ENCODE peak calls at places on chromosomes 7 and 10, in eight cellular contexts. X is hippocampal formation; B is upper lobe of right lung; H is HFFc6; V is GM04503; D is GM03348; Z is NCI-H2081; A is activated CD8-positive, alpha-beta memory T cell treated with anti-CD3 and anti-CD28 coated beads for 4 hours. O is an unnamed sample.

GRCh38 chr10:110502851-110503301 is 5.2 kb downstream of the DUSP5 start:
- DNase-seq in Z (peak), A (no peak), B (no peak), V (no peak), H (peak), X (peak), D (peak), O (no peak)

GRCh38 chr10:71521504-71522290 is 125.0 kb downstream of the CDH23 start:
- DNase-seq in V (no peak), H (no peak), D (no peak), X (no peak), B (no peak), Z (no peak), A (no peak), O (no peak)

GRCh38 chr7:135976312-135977019 is 693 bp downstream of the MTPN start:
- DNase-seq in D (no peak), H (no peak), A (no peak), Z (peak), V (no peak), X (no peak), B (no peak), O (peak)

GRCh38 chr10:49080071-49080470 is 35.3 kb downstream of the VSTM4 start:
- DNase-seq in B (peak), H (no peak), X (no peak), Z (no peak), A (no peak), D (no peak), V (no peak), O (no peak)

GRCh38 chr10:112265745-112266144 is 17.5 kb upstream of the TECTB start:
- DNase-seq in B (no peak), V (no peak), H (no peak), X (no peak), A (no peak), D (no peak), Z (no peak), O (no peak)

GRCh38 chr7:157520249-157520648 is 183.4 kb downstream of the DNAJB6 start:
- DNase-seq in Z (no peak), D (no peak), B (peak), V (no peak), A (no peak), H (no peak), X (no peak), O (no peak)

GRCh38 chr7:3238525-3239210 is 62.4 kb upstream of the SDK1 start:
- DNase-seq in A (no peak), H (no peak), B (no peak), Z (no peak), D (no peak), V (no peak), X (no peak), O (no peak)

GRCh38 chr7:92798517-92799249 is 37.7 kb downstream of the CDK6 start:
- DNase-seq in Z (no peak), A (no peak), B (no peak), X (no peak), H (no peak), D (no peak), V (no peak), O (no peak)

GRCh38 chr7:44748948-44749731 is 493 bp downstream of the ZMIZ2 start:
- DNase-seq in D (no peak), H (no peak), X (no peak), Z (peak), B (no peak), V (no peak), A (no peak), O (no peak)

GRCh38 chr10:15345450-15345849 is 25.6 kb downstream of the FAM171A1 start:
- DNase-seq in D (no peak), V (no peak), H (no peak), A (no peak), B (no peak), Z (no peak), X (no peak), O (no peak)

GRCh38 chr10:80603516-80603915 is 65.8 kb downstream of the SH2D4B start:
- DNase-seq in Z (no peak), A (no peak), D (no peak), B (no peak), H (no peak), V (no peak), X (no peak), O (no peak)

GRCh38 chr10:34666008-34666700 is 148.9 kb downstream of the PARD3 start:
- DNase-seq in Z (no peak), V (peak), H (peak), B (no peak), D (peak), X (no peak), A (no peak), O (no peak)

GRCh38 chr10:102675151-102675886 is 31.0 kb downstream of the TRIM8 start:
- DNase-seq in A (no peak), H (no peak), B (no peak), V (no peak), X (no peak), D (no peak), Z (no peak), O (no peak)

GRCh38 chr10:26714385-26714784 is 16.9 kb downstream of the PDSS1 start:
- DNase-seq in D (no peak), B (no peak), H (no peak), A (no peak), X (no peak), Z (no peak), V (no peak), O (no peak)

GRCh38 chr10:18582803-18583202 is 68.6 kb downstream of the NSUN6 start:
- DNase-seq in D (no peak), X (no peak), Z (no peak), V (peak), A (no peak), B (no peak), H (peak), O (no peak)

GRCh38 chr7:51292596-51292995 is 24.0 kb downstream of the COBL start:
- DNase-seq in X (no peak), D (no peak), H (no peak), Z (no peak), A (no peak), V (no peak), B (no peak), O (no peak)

GRCh38 chr10:124318811-124319210 is 99.9 kb downstream of the OAT start:
- DNase-seq in V (no peak), Z (no peak), D (no peak), A (no peak), X (no peak), H (no peak), B (peak), O (no peak)

GRCh38 chr10:6473901-6474370 is 106.1 kb downstream of the PRKCQ start:
- DNase-seq in D (no peak), B (no peak), X (no peak), A (peak), Z (no peak), H (no peak), V (no peak), O (peak)

GRCh38 chr10:692682-693351 is 3.3 kb upstream of the DIP2C start:
- DNase-seq in H (no peak), B (no peak), D (no peak), Z (no peak), X (no peak), V (no peak), A (no peak), O (no peak)

GRCh38 chr10:80509403-80510161 is 28.1 kb upstream of the SH2D4B start:
- DNase-seq in A (no peak), V (no peak), X (no peak), Z (no peak), B (no peak), D (peak), H (peak), O (no peak)

GRCh38 chr7:1703475-1704325 is 33.6 kb downstream of the ELFN1 start:
- DNase-seq in A (no peak), V (no peak), X (no peak), H (no peak), B (peak), Z (no peak), D (no peak), O (no peak)

GRCh38 chr7:91029688-91030087 is 234.5 kb upstream of the FZD1 start:
- DNase-seq in Z (no peak), A (no peak), X (no peak), D (no peak), V (no peak), B (no peak), H (no peak), O (no peak)

GRCh38 chr7:94996331-94996730 is 88.9 kb downstream of the PPP1R9A start:
- DNase-seq in H (no peak), V (no peak), B (no peak), D (peak), Z (no peak), A (no peak), X (no peak), O (no peak)

GRCh38 chr7:128792471-128793183 is 859 bp downstream of the CCDC136 start:
- DNase-seq in Z (no peak), A (no peak), H (no peak), B (no peak), D (no peak), V (no peak), X (no peak), O (no peak)

GRCh38 chr7:72069263-72069662 is 342.9 kb downstream of the CALN1 start:
- DNase-seq in X (no peak), Z (no peak), D (no peak), A (no peak), B (no peak), H (no peak), V (no peak), O (no peak)

GRCh38 chr10:21368728-21369425 is 156.6 kb downstream of the SKIDA1 start:
- DNase-seq in H (no peak), Z (no peak), B (no peak), V (no peak), A (no peak), D (no peak), X (no peak), O (no peak)

GRCh38 chr7:31058122-31058521 is 6.0 kb downstream of the ADCYAP1R1 start:
- DNase-seq in D (no peak), V (peak), A (no peak), H (peak), Z (no peak), X (no peak), B (no peak), O (no peak)

GRCh38 chr10:93938140-93938539 is 44.4 kb downstream of the SLC35G1 start:
- DNase-seq in A (no peak), Z (no peak), D (no peak), B (no peak), H (no peak), X (no peak), V (no peak), O (no peak)

GRCh38 chr10:113947138-113948011 is 92.9 kb downstream of the NHLRC2 start:
- DNase-seq in X (no peak), B (no peak), A (no peak), H (no peak), D (no peak), Z (no peak), V (no peak), O (no peak)

O was measured in CD4-positive, alpha-beta memory T cell.